ENCODE peak calls at places on chromosomes 2 and 18, in four cellular contexts. H is fibroblast of mammary gland, W is activated B cell treated with CpG ODN at 0.5 μM for 24 hours, R is cardiac muscle cell. D is an unnamed sample.

GRCh38 chr2:20524412-20525040 is 77.7 kb downstream of the RHOB start:
- DNase-seq in H (peak; percentile 39), W (no peak), R (no peak), D (no peak)

GRCh38 chr18:48909721-48910120 is 41.0 kb downstream of the SMAD7 start:
- DNase-seq in H (no peak), W (no peak), R (no peak), D (peak; percentile 2)

GRCh38 chr2:177245010-177245422 is 19.5 kb downstream of the NFE2L2 start:
- DNase-seq in H (peak; percentile 78), W (no peak), R (no peak), D (no peak)

GRCh38 chr2:134819334-134819733 is 19.1 kb upstream of the ACMSD start:
- DNase-seq in H (peak; percentile 69), W (no peak), R (no peak), D (no peak)

GRCh38 chr18:10035306-10035991 is 121.6 kb downstream of the VAPA start:
- DNase-seq in H (peak; percentile 18), W (no peak), R (no peak), D (no peak)

GRCh38 chr2:19901201-19901457 is 654 bp downstream of the TTC32 start:
- DNase-seq in H (no peak), W (no peak), R (no peak), D (no peak)

GRCh38 chr2:221372156-221372870 is 199.8 kb downstream of the EPHA4 start:
- DNase-seq in H (no peak), W (no peak), R (peak; percentile 22), D (no peak)

GRCh38 chr18:44986933-44987332 is 306.2 kb downstream of the SETBP1 start:
- DNase-seq in H (peak; percentile 14), W (no peak), R (no peak), D (no peak)

GRCh38 chr2:201572822-201573493 is 70.3 kb downstream of the TMEM237 start:
- DNase-seq in H (no peak), W (no peak), R (no peak), D (no peak)

GRCh38 chr2:98727369-98727749 is 3.6 kb downstream of the MGAT4A start:
- DNase-seq in H (no peak), W (no peak), R (no peak), D (no peak)

GRCh38 chr2:217795706-217796465 is 206.9 kb downstream of the TNS1 start:
- DNase-seq in H (no peak), W (no peak), R (no peak), D (no peak)

GRCh38 chr2:101474752-101475384 is at the start of gene RFX8:
- DNase-seq in H (peak; percentile 100), W (no peak), R (no peak), D (peak; percentile 81)

GRCh38 chr2:240293865-240294461 is 141.5 kb upstream of the GPC1 start:
- DNase-seq in H (no peak), W (no peak), R (peak; percentile 23), D (no peak)

GRCh38 chr2:225842939-225843338 is 443.4 kb downstream of the NYAP2 start:
- DNase-seq in H (peak; percentile 84), W (no peak), R (no peak), D (no peak)

GRCh38 chr2:230564805-230565779 is 147.6 kb upstream of the CAB39 start:
- DNase-seq in H (no peak), W (no peak), R (no peak), D (no peak)

GRCh38 chr2:205405752-205406151 is 276.5 kb upstream of the NRP2 start:
- DNase-seq in H (peak; percentile 91), W (no peak), R (no peak), D (no peak)

GRCh38 chr2:71066856-71067255 is 1.6 kb upstream of the NAGK start:
- DNase-seq in H (no peak), W (no peak), R (no peak), D (no peak)

GRCh38 chr18:56576826-56577573 is 61.4 kb downstream of the TXNL1 start:
- DNase-seq in H (no peak), W (no peak), R (peak; percentile 11), D (no peak)

GRCh38 chr2:160033732-160034392 is 28.6 kb downstream of the PLA2R1 start:
- DNase-seq in H (peak; percentile 87), W (no peak), R (no peak), D (no peak)

GRCh38 chr2:36789181-36789804 is 92.8 kb downstream of the VIT start:
- DNase-seq in H (no peak), W (no peak), R (no peak), D (no peak)

GRCh38 chr2:159455330-159455918 is 160.9 kb downstream of the BAZ2B start:
- DNase-seq in H (peak; percentile 39), W (no peak), R (no peak), D (no peak)

GRCh38 chr18:50507120-50507590 is 52.7 kb upstream of the MAPK4 start:
- DNase-seq in H (peak; percentile 27), W (no peak), R (peak; percentile 81), D (no peak)

GRCh38 chr2:69012310-69013122 is 463 bp upstream of the ANTXR1 start:
- DNase-seq in H (peak; percentile 43), W (peak; percentile 33), R (peak; percentile 75), D (no peak)

GRCh38 chr2:186551323-186552050 is 38.4 kb upstream of the ITGAV start:
- DNase-seq in H (peak; percentile 70), W (no peak), R (no peak), D (no peak)

GRCh38 chr18:961644-962355 is 57.1 kb downstream of the ADCYAP1 start:
- DNase-seq in H (peak; percentile 54), W (no peak), R (peak; percentile 25), D (no peak)

GRCh38 chr18:79404567-79404910 is 8.8 kb downstream of the NFATC1 start:
- DNase-seq in H (no peak), W (no peak), R (no peak), D (no peak)

GRCh38 chr2:189782221-189782671 is 1.9 kb downstream of the ORMDL1 start:
- DNase-seq in H (peak; percentile 43), W (no peak), R (no peak), D (no peak)

GRCh38 chr18:23716516-23716915 is 27.3 kb downstream of the LAMA3 start:
- DNase-seq in H (peak; percentile 91), W (no peak), R (no peak), D (no peak)

GRCh38 chr2:229675569-229675968 is 38.8 kb downstream of the DNER start:
- DNase-seq in H (no peak), W (no peak), R (no peak), D (no peak)

GRCh38 chr2:229176136-229176535 is 95.0 kb downstream of the PID1 start:
- DNase-seq in H (no peak), W (no peak), R (no peak), D (no peak)

GRCh38 chr2:234669611-234670010 is 172.7 kb upstream of the ARL4C start:
- DNase-seq in H (no peak), W (no peak), R (peak; percentile 20), D (no peak)
- TF ChIP-seq CTCF in H (peak; percentile 23), W (no peak), R (peak; percentile 17), D (no peak)

GRCh38 chr2:112034924-112035323 is 20.1 kb upstream of the TMEM87B start:
- DNase-seq in H (no peak), W (no peak), R (no peak), D (no peak)

GRCh38 chr2:112031473-112031872 is 23.6 kb upstream of the TMEM87B start:
- DNase-seq in H (peak; percentile 29), W (no peak), R (no peak), D (no peak)

GRCh38 chr2:112033600-112033999 is 21.5 kb upstream of the TMEM87B start:
- DNase-seq in H (peak; percentile 69), W (no peak), R (no peak), D (peak; percentile 76)

GRCh38 chr2:112031916-112032582 is 23.0 kb upstream of the TMEM87B start:
- DNase-seq in H (peak; percentile 42), W (no peak), R (peak; percentile 6), D (peak; percentile 57)

DNA sequence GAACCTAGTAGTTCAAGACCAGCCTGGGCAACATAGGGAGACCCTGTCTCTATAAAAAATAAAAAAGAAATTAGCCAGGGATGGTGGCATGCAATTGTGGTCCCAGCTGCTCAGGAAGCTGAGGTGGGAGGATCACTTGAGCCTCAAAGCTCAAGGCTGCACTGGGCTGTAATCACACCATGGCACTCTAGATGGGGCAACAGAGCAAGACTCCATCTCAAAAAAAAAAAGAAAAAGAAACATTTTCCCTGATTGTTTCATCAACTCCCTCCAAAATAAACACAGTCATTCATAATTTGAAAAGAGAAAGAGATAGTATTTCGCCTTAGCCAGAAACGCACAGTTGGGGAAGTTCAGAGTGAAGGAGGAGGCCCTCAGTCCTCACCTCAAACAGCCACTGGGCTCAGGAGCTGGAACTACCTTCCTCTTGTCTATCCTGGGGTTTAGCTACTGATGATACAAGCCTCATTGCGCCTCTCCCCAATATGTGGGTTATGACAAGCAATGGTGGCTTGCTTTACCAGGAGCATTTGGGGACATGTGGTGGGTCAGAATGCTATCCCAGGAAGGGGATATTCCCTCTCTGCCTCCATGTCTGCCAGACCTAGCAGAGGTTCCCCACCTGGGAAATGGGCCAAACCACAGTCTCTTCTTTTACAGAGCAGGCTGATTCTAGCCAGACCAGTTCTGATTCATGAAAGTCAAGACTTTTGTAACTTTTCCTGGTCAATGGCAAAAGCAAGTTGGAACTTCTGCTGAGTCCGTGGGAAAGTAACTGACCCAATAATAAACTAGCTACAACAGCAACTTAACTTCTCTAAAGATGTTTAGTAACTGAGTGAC is 22.2 kb upstream of the TMEM87B start:
- DNase-seq in H (peak; percentile 91), W (no peak), R (no peak), D (peak; percentile 79)
- TF ChIP-seq CTCF in H (peak; percentile 20), W (no peak), R (peak; percentile 39), D (no peak)

GRCh38 chr2:97005353-97005752 is 19.0 kb upstream of the FAM178B start:
- DNase-seq in H (peak; percentile 2), W (no peak), R (no peak), D (no peak)
- TF ChIP-seq CTCF in H (peak; percentile 46), W (no peak), R (peak; percentile 48), D (peak; percentile 23)

GRCh38 chr2:100246163-100247145 is 75.8 kb downstream of the LONRF2 start:
- DNase-seq in H (peak; percentile 25), W (no peak), R (no peak), D (peak; percentile 60)
- TF ChIP-seq CTCF in H (peak; percentile 49), W (no peak), R (peak; percentile 41), D (peak; percentile 89)